ENCODE peak calls at places on chromosomes 6 and 20, in nine cellular contexts. G is pancreas, R is fibroblast of lung, D is MM.1S, X is neural crest cell, Q is HCT116, S is GM23338, V is H9, Y is cardiac fibroblast. K is an unnamed sample.

GRCh38 chr6:30259140-30260035 is 46.2 kb upstream of the TRIM26 start:
- DNase-seq in G (peak), R (peak), D (peak), X (peak), Q (peak), S (peak), V (peak), Y (peak), K (no peak)

GRCh38 chr20:56925696-56926101 is 296.6 kb downstream of the TFAP2C start:
- DNase-seq in G (peak), R (no peak), D (no peak), X (no peak), Q (no peak), S (no peak), V (no peak), Y (no peak), K (no peak)

GRCh38 chr6:137202078-137202477 is 17.1 kb downstream of the IFNGR1 start:
- DNase-seq in G (no peak), R (no peak), D (no peak), X (no peak), Q (no peak), S (peak), V (no peak), Y (no peak), K (no peak)

GRCh38 chr20:23047001-23047737 is 2.3 kb downstream of the THBD start:
- DNase-seq in G (no peak), R (no peak), D (no peak), X (no peak), Q (no peak), S (no peak), V (no peak), Y (no peak), K (no peak)

GRCh38 chr6:91221072-91221471 is 634.2 kb upstream of the MAP3K7 start:
- DNase-seq in G (no peak), R (peak), D (no peak), X (no peak), Q (no peak), S (no peak), V (no peak), Y (no peak), K (no peak)

GRCh38 chr6:5135783-5136376 is 50.7 kb downstream of the PPP1R3G start:
- DNase-seq in G (no peak), R (peak), D (peak), X (peak), Q (peak), S (peak), V (no peak), Y (peak), K (no peak)

GRCh38 chr6:42140756-42141602 is 1.4 kb downstream of the C6orf132 start:
- DNase-seq in G (no peak), R (peak), D (no peak), X (no peak), Q (no peak), S (no peak), V (no peak), Y (no peak), K (no peak)

GRCh38 chr20:20938131-20938530 is 168.0 kb downstream of the LINC00237 start:
- DNase-seq in G (no peak), R (no peak), D (no peak), X (no peak), Q (no peak), S (no peak), V (no peak), Y (no peak), K (no peak)

GRCh38 chr6:133240511-133241087 is 558 bp upstream of the EYA4 start:
- DNase-seq in G (peak), R (peak), D (peak), X (peak), Q (no peak), S (peak), V (peak), Y (peak), K (no peak)

GRCh38 chr20:48625136-48625900 is 202.5 kb downstream of the PREX1 start:
- DNase-seq in G (no peak), R (no peak), D (no peak), X (no peak), Q (no peak), S (no peak), V (no peak), Y (no peak), K (no peak)

GRCh38 chr20:48930035-48930434 is 8.5 kb downstream of the ARFGEF2 start:
- DNase-seq in G (no peak), R (no peak), D (no peak), X (no peak), Q (no peak), S (no peak), V (no peak), Y (peak), K (no peak)

GRCh38 chr6:498795-499231 is 107.3 kb downstream of the IRF4 start:
- DNase-seq in G (no peak), R (peak), D (no peak), X (no peak), Q (no peak), S (no peak), V (no peak), Y (no peak), K (no peak)

GRCh38 chr6:36104836-36105235 is 25.5 kb upstream of the MAPK13 start:
- DNase-seq in G (no peak), R (no peak), D (no peak), X (no peak), Q (no peak), S (no peak), V (no peak), Y (no peak), K (no peak)

GRCh38 chr6:89503641-89504040 is 70.7 kb downstream of the ANKRD6 start:
- DNase-seq in G (no peak), R (no peak), D (no peak), X (no peak), Q (no peak), S (no peak), V (no peak), Y (no peak), K (no peak)

GRCh38 chr6:105603779-105604592 is 201.1 kb upstream of the PREP start:
- DNase-seq in G (no peak), R (peak), D (no peak), X (no peak), Q (no peak), S (no peak), V (no peak), Y (no peak), K (no peak)

GRCh38 chr20:4973330-4974097 is 27.8 kb downstream of the SLC23A2 start:
- DNase-seq in G (no peak), R (peak), D (peak), X (no peak), Q (no peak), S (no peak), V (no peak), Y (peak), K (no peak)

GRCh38 chr6:78308025-78308424 is 559.3 kb upstream of the IRAK1BP1 start:
- DNase-seq in G (no peak), R (no peak), D (no peak), X (peak), Q (peak), S (peak), V (peak), Y (peak), K (no peak)

GRCh38 chr20:49106332-49106731 is 60.2 kb downstream of the CSE1L start:
- DNase-seq in G (no peak), R (no peak), D (no peak), X (no peak), Q (no peak), S (no peak), V (no peak), Y (no peak), K (no peak)

GRCh38 chr6:158706369-158706982 is 56.6 kb downstream of the SYTL3 start:
- DNase-seq in G (no peak), R (peak), D (no peak), X (peak), Q (peak), S (peak), V (peak), Y (peak), K (no peak)

GRCh38 chr20:64066984-64067605 is 4.1 kb downstream of the TCEA2 start:
- DNase-seq in G (no peak), R (no peak), D (no peak), X (no peak), Q (no peak), S (no peak), V (no peak), Y (no peak), K (no peak)

GRCh38 chr6:5053038-5053437 is 32.1 kb upstream of the PPP1R3G start:
- DNase-seq in G (no peak), R (peak), D (peak), X (no peak), Q (no peak), S (no peak), V (no peak), Y (peak), K (no peak)

DNA sequence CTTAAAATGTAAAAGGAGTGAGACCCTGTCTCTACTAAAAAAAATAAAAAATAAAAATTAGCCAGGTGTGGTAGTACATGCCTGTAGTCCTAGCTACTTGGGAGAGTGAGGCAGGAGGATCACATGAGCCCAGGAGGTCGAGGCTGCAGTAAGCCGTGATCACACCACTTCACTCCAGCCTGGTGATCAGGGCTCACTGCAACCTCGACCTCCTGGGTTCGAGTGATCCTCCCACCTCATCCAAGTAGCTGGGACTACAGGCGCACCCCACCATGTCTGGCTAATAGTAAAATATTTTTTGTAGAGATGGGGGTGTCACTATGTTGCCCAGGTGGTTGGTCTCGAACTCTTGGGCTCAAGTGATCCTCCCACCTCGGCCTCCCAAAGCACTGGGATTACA is 8.1 kb upstream of the FOXS1 start:
- DNase-seq in G (no peak), R (no peak), D (no peak), X (no peak), Q (no peak), S (no peak), V (no peak), Y (no peak), K (no peak)
- TF ChIP-seq CTCF in G (no peak), R (no peak), D (no peak), X (no peak), Q (no peak), S (no peak), V (no peak), Y (no peak), K (no peak)

DNA sequence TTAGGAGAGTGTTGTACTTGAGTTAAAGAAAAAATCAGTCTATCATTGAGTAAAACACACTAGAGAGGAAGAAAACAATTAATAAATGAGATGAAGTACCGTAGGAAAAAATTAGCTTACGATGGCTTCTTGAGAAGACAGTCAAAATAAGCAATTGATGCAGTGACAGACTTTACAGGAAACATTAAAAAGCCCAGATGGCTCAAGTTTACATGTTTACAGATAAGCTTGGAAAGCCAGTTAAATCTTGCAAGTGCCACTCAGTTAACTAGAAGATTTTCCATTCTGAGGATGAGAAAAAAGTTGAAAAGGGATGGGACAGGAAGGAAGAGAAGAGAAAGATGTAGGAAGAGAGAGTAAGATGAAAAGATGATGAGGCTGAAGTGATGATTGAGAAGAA is 288.8 kb upstream of the FERMT1 start:
- DNase-seq in G (no peak), R (no peak), D (no peak), X (no peak), Q (no peak), S (no peak), V (no peak), Y (no peak), K (no peak)
- TF ChIP-seq CTCF in G (no peak), R (no peak), D (no peak), X (no peak), Q (no peak), S (no peak), V (no peak), Y (no peak), K (no peak)

DNA sequence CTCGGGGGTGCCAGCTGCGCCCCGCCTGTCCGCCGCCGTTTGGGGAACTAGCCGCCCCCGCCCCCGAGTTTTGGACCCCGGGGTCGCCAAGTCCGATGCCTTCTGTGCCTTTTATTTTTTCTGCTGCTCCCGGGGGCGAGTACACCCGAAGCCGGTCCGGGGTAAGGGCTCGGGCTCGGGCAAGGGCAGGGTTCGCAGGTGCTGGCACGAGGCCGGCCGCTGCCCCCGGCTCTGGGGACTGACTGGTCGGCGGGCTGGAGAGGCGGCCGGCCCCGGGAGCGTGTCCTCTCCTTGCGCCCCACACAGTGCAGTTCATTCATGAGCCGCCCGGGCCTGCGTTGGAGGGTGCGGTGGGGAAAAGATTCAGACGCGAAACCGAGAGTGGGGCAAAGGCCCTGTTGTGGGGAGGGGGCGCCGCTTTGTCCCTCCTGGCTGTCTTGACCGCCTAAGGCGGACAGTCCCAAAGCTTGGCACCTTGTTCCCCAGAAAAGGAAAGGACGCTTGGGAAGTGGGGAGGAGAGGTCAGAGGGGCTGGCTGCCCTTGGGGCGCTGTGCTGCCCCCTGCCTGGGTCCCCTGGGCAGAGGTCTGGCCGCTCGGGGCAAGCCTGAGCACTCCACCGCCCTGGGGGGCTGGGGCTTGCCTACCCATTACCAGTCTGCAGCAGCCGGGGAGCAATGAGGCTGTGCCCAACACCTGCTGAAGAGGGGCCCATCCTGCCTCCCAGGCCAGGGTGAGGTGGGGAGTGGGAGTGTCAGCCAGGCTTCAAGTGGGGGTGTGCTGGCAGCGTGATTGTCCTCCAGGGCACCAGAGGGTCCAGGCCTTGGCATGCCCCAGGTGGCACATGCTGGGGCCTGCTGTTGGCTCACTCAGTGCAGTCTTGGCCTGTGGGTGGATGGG is 915 bp downstream of the TMEM63B start:
- DNase-seq in G (peak), R (peak), D (peak), X (peak), Q (no peak), S (peak), V (peak), Y (peak), K (no peak)
- TF ChIP-seq CTCF in G (no peak), R (no peak), D (peak), X (peak), Q (peak), S (peak), V (peak), Y (peak), K (no peak)

GRCh38 chr6:2744778-2745177 is 5.9 kb downstream of the MYLK4 start:
- DNase-seq in G (no peak), R (no peak), D (no peak), X (no peak), Q (no peak), S (no peak), V (no peak), Y (no peak), K (no peak)

GRCh38 chr6:2743280-2744205 is 7.2 kb downstream of the MYLK4 start:
- DNase-seq in G (no peak), R (peak), D (no peak), X (no peak), Q (no peak), S (no peak), V (no peak), Y (no peak), K (no peak)

GRCh38 chr6:2745246-2745645 is 5.5 kb downstream of the MYLK4 start:
- DNase-seq in G (no peak), R (no peak), D (no peak), X (no peak), Q (no peak), S (no peak), V (no peak), Y (no peak), K (no peak)

GRCh38 chr6:2746557-2747061 is 4.1 kb downstream of the MYLK4 start:
- DNase-seq in G (no peak), R (no peak), D (no peak), X (no peak), Q (no peak), S (no peak), V (no peak), Y (no peak), K (no peak)

GRCh38 chr6:2744206-2744771 is 6.4 kb downstream of the MYLK4 start:
- DNase-seq in G (peak), R (peak), D (no peak), X (no peak), Q (no peak), S (no peak), V (no peak), Y (peak), K (no peak)
- TF ChIP-seq CTCF in G (no peak), R (no peak), D (no peak), X (peak), Q (peak), S (peak), V (peak), Y (peak), K (peak)